ENCODE peak calls at places on chromosomes 12 and 14, in four cellular contexts. One of them, this sample, is unnamed.

GRCh38 chr14:65461730-65462129 is 49.2 kb downstream of the FUT8 start:
- DNase-seq in transverse colon: no peak
- DNase-seq in H1: no peak
- DNase-seq in left ventricle myocardium inferior: no peak
- DNase-seq in this sample: no peak

GRCh38 chr12:107436836-107437235 is 248.8 kb upstream of the PWP1 start:
- DNase-seq in transverse colon: no peak
- DNase-seq in H1: no peak
- DNase-seq in left ventricle myocardium inferior: no peak
- DNase-seq in this sample: no peak

GRCh38 chr14:20935303-20935984 is 19.8 kb upstream of the RNASE2 start:
- DNase-seq in transverse colon: no peak
- DNase-seq in H1: no peak
- DNase-seq in left ventricle myocardium inferior: no peak
- DNase-seq in this sample: no peak

GRCh38 chr12:42779186-42779859 is 189.8 kb upstream of the PRICKLE1 start:
- DNase-seq in transverse colon: no peak
- DNase-seq in H1: no peak
- DNase-seq in left ventricle myocardium inferior: no peak
- DNase-seq in this sample: no peak

GRCh38 chr14:85549697-85550096 is 19.8 kb downstream of the FLRT2 start:
- DNase-seq in transverse colon: no peak
- DNase-seq in H1: no peak
- DNase-seq in left ventricle myocardium inferior: no peak
- DNase-seq in this sample: no peak

GRCh38 chr12:62711626-62712305 is 223.2 kb downstream of the PPM1H start:
- DNase-seq in transverse colon: no peak
- DNase-seq in H1: no peak
- DNase-seq in left ventricle myocardium inferior: no peak
- DNase-seq in this sample: no peak

GRCh38 chr12:116533343-116534248 is 25.6 kb upstream of the MAP1LC3B2 start:
- DNase-seq in transverse colon: peak; percentile 83
- DNase-seq in H1: no peak
- DNase-seq in left ventricle myocardium inferior: peak; percentile 71
- DNase-seq in this sample: peak; percentile 57

GRCh38 chr14:55297611-55298323 is 26.5 kb downstream of the FBXO34 start:
- DNase-seq in transverse colon: peak; percentile 76
- DNase-seq in H1: no peak
- DNase-seq in left ventricle myocardium inferior: no peak
- DNase-seq in this sample: peak; percentile 52

GRCh38 chr12:68557011-68557715 is 53.5 kb upstream of the RAP1B start:
- DNase-seq in transverse colon: no peak
- DNase-seq in H1: no peak
- DNase-seq in left ventricle myocardium inferior: no peak
- DNase-seq in this sample: no peak

GRCh38 chr14:30875788-30876053 is 1.4 kb downstream of the COCH start:
- DNase-seq in transverse colon: no peak
- DNase-seq in H1: no peak
- DNase-seq in left ventricle myocardium inferior: no peak
- DNase-seq in this sample: no peak

GRCh38 chr14:95359974-95360826 is 40.5 kb upstream of the CLMN start:
- DNase-seq in transverse colon: no peak
- DNase-seq in H1: no peak
- DNase-seq in left ventricle myocardium inferior: no peak
- DNase-seq in this sample: no peak

GRCh38 chr14:21999400-21999799 is 325.8 kb upstream of the OR4E1 start:
- DNase-seq in transverse colon: no peak
- DNase-seq in H1: no peak
- DNase-seq in left ventricle myocardium inferior: no peak
- DNase-seq in this sample: no peak

GRCh38 chr14:22008098-22008412 is 334.4 kb upstream of the OR4E1 start:
- DNase-seq in transverse colon: no peak
- DNase-seq in H1: no peak
- DNase-seq in left ventricle myocardium inferior: no peak
- DNase-seq in this sample: no peak

GRCh38 chr14:22003471-22003870 is 329.9 kb upstream of the OR4E1 start:
- DNase-seq in transverse colon: no peak
- DNase-seq in H1: no peak
- DNase-seq in left ventricle myocardium inferior: no peak
- DNase-seq in this sample: no peak

GRCh38 chr14:22007278-22008097 is 333.9 kb upstream of the OR4E1 start:
- DNase-seq in transverse colon: no peak
- DNase-seq in H1: no peak
- DNase-seq in left ventricle myocardium inferior: no peak
- DNase-seq in this sample: no peak

GRCh38 chr14:22002860-22003284 is 329.3 kb upstream of the OR4E1 start:
- DNase-seq in transverse colon: peak; percentile 22
- DNase-seq in H1: no peak
- DNase-seq in left ventricle myocardium inferior: no peak
- DNase-seq in this sample: peak; percentile 61
- H3K27ac ChIP-seq in transverse colon: no peak overlapping the region
- H3K27ac ChIP-seq in H1: no peak overlapping the region
- H3K27ac ChIP-seq in left ventricle myocardium inferior: no peak overlapping the region
- H3K27ac ChIP-seq in this sample: no peak overlapping the region

GRCh38 chr12:30792648-30793499 is 38.1 kb upstream of the CAPRIN2 start:
- DNase-seq in transverse colon: no peak
- DNase-seq in H1: no peak
- DNase-seq in left ventricle myocardium inferior: no peak
- DNase-seq in this sample: no peak
- H3K27ac ChIP-seq in transverse colon: no peak overlapping the region
- H3K27ac ChIP-seq in H1: no peak overlapping the region
- H3K27ac ChIP-seq in left ventricle myocardium inferior: no peak overlapping the region
- H3K27ac ChIP-seq in this sample: no peak overlapping the region

GRCh38 chr12:56375598-56376434 is 13.2 kb upstream of the APOF start:
- DNase-seq in transverse colon: no peak
- DNase-seq in H1: no peak
- DNase-seq in left ventricle myocardium inferior: no peak
- DNase-seq in this sample: peak; percentile 14

GRCh38 chr12:56374726-56375597 is 12.3 kb upstream of the APOF start:
- DNase-seq in transverse colon: no peak
- DNase-seq in H1: no peak
- DNase-seq in left ventricle myocardium inferior: no peak
- DNase-seq in this sample: no peak

GRCh38 chr12:56377989-56378316 is 15.3 kb upstream of the APOF start:
- DNase-seq in transverse colon: no peak
- DNase-seq in H1: no peak
- DNase-seq in left ventricle myocardium inferior: no peak
- DNase-seq in this sample: no peak

GRCh38 chr12:56377310-56377988 is 14.8 kb upstream of the APOF start:
- DNase-seq in transverse colon: no peak
- DNase-seq in H1: no peak
- DNase-seq in left ventricle myocardium inferior: no peak
- DNase-seq in this sample: no peak

GRCh38 chr12:56373515-56373914 is 10.9 kb upstream of the APOF start:
- DNase-seq in transverse colon: no peak
- DNase-seq in H1: no peak
- DNase-seq in left ventricle myocardium inferior: no peak
- DNase-seq in this sample: no peak
- H3K27ac ChIP-seq in transverse colon: no peak overlapping the region
- H3K27ac ChIP-seq in H1: no peak overlapping the region
- H3K27ac ChIP-seq in left ventricle myocardium inferior: no peak overlapping the region
- H3K27ac ChIP-seq in this sample: no peak overlapping the region

GRCh38 chr12:96371787-96372699 is 28.2 kb downstream of the CDK17 start:
- DNase-seq in transverse colon: no peak
- DNase-seq in H1: no peak
- DNase-seq in left ventricle myocardium inferior: no peak
- DNase-seq in this sample: no peak
- H3K27ac ChIP-seq in transverse colon: no peak overlapping the region
- H3K27ac ChIP-seq in H1: no peak overlapping the region
- H3K27ac ChIP-seq in left ventricle myocardium inferior: peak overlapping the region; percentile 39
- H3K27ac ChIP-seq in this sample: peak overlapping the region; percentile 16

This sample was measured in MM.1S.